ENCODE peak calls at places on chromosomes 5 and 9, in four cellular contexts. L, E, A and H are unnamed samples.

GRCh38 chr9:11618241-11618805 is 1005.5 kb upstream of the PTPRD start:
- DNase-seq in L (no peak), E (no peak), A (no peak), H (no peak)

GRCh38 chr5:138659561-138659960 is 84.4 kb upstream of the HSPA9 start:
- DNase-seq in L (no peak), E (peak), A (no peak), H (no peak)

GRCh38 chr5:150204588-150204960 is 14.7 kb downstream of the SLC6A7 start:
- DNase-seq in L (no peak), E (no peak), A (no peak), H (no peak)

GRCh38 chr5:39783756-39784421 is 359.1 kb upstream of the DAB2 start:
- DNase-seq in L (no peak), E (no peak), A (no peak), H (no peak)

GRCh38 chr5:50963647-50964584 is 297.5 kb downstream of the PARP8 start:
- DNase-seq in L (no peak), E (no peak), A (no peak), H (no peak)

GRCh38 chr9:91207481-91207888 is 154.2 kb downstream of the AUH start:
- DNase-seq in L (no peak), E (no peak), A (no peak), H (no peak)

GRCh38 chr5:8770431-8770830 is 775.4 kb downstream of the SEMA5A start:
- DNase-seq in L (no peak), E (no peak), A (no peak), H (no peak)

GRCh38 chr9:130542457-130543228 is 36.7 kb upstream of the FUBP3 start:
- DNase-seq in L (no peak), E (no peak), A (no peak), H (no peak)

GRCh38 chr9:71716138-71716909 is 52.0 kb downstream of the CEMIP2 start:
- DNase-seq in L (no peak), E (no peak), A (no peak), H (no peak)

GRCh38 chr9:137396227-137396626 is 26.7 kb downstream of the EXD3 start:
- DNase-seq in L (no peak), E (no peak), A (no peak), H (no peak)

GRCh38 chr9:38008168-38009034 is 60.6 kb downstream of the SHB start:
- DNase-seq in L (no peak), E (no peak), A (peak), H (no peak)

GRCh38 chr5:59600998-59601397 is 292.5 kb downstream of the PDE4D start:
- DNase-seq in L (no peak), E (no peak), A (no peak), H (no peak)

GRCh38 chr9:128072144-128073021 is 4.4 kb downstream of the SLC25A25 start:
- DNase-seq in L (peak), E (no peak), A (peak), H (peak)

GRCh38 chr5:168047669-168048111 is 243.8 kb upstream of the WWC1 start:
- DNase-seq in L (no peak), E (no peak), A (peak), H (no peak)

GRCh38 chr5:154756871-154757646 is 1.9 kb downstream of the LARP1 start:
- DNase-seq in L (peak), E (peak), A (peak), H (no peak)